ENCODE peak calls at places on chromosome 11, in eight cellular contexts. Y, U, A, F, N, I, E and Z are unnamed samples.
A peak's percentile ranks its signal among the peaks of the same experiment; 100 is the strongest.

GRCh38 chr11:926341-926916 is 759 bp downstream of the AP2A2 start:
- DNase-seq in Y (no peak), U (no peak), A (peak; percentile 35), F (peak; percentile 69), N (no peak), I (no peak), E (no peak), Z (no peak)

GRCh38 chr11:126433989-126434949 is 78.8 kb downstream of the ST3GAL4 start:
- DNase-seq in Y (no peak), U (no peak), A (no peak), F (no peak), N (no peak), I (no peak), E (no peak), Z (no peak)

GRCh38 chr11:118002541-118003019 is 16.4 kb downstream of the IL10RA start:
- DNase-seq in Y (peak; percentile 67), U (no peak), A (no peak), F (no peak), N (peak; percentile 85), I (no peak), E (no peak), Z (peak; percentile 66)

GRCh38 chr11:2779981-2780849 is 80.4 kb upstream of the KCNQ1OT1 start:
- DNase-seq in Y (no peak), U (no peak), A (no peak), F (no peak), N (peak; percentile 31), I (no peak), E (no peak), Z (peak; percentile 13)

GRCh38 chr11:33868646-33869461 is 23.0 kb downstream of the LMO2 start:
- DNase-seq in Y (no peak), U (no peak), A (peak; percentile 33), F (no peak), N (no peak), I (no peak), E (no peak), Z (no peak)

GRCh38 chr11:17208257-17208999 is 642 bp upstream of the PIK3C2A start:
- DNase-seq in Y (peak; percentile 68), U (no peak), A (peak; percentile 92), F (peak; percentile 74), N (peak; percentile 67), I (peak; percentile 64), E (no peak), Z (peak; percentile 52)

GRCh38 chr11:63553759-63554158 is 9.4 kb downstream of the PLAAT2 start:
- DNase-seq in Y (peak; percentile 73), U (peak; percentile 70), A (no peak), F (no peak), N (peak; percentile 83), I (no peak), E (no peak), Z (peak; percentile 57)

GRCh38 chr11:75333807-75334140 is 17.7 kb downstream of the ARRB1 start:
- DNase-seq in Y (no peak), U (no peak), A (no peak), F (no peak), N (no peak), I (no peak), E (no peak), Z (no peak)

GRCh38 chr11:17473071-17473744 is 3.4 kb downstream of the ABCC8 start:
- DNase-seq in Y (no peak), U (no peak), A (peak; percentile 53), F (peak; percentile 52), N (no peak), I (peak; percentile 38), E (no peak), Z (no peak)

GRCh38 chr11:128299132-128299726 is 288.1 kb downstream of the ETS1 start:
- DNase-seq in Y (no peak), U (no peak), A (no peak), F (no peak), N (no peak), I (no peak), E (no peak), Z (no peak)

GRCh38 chr11:126510621-126511370 is 155.3 kb downstream of the ST3GAL4 start:
- DNase-seq in Y (no peak), U (no peak), A (no peak), F (no peak), N (no peak), I (no peak), E (no peak), Z (no peak)

GRCh38 chr11:121435132-121435531 is 17.0 kb upstream of the SORL1 start:
- DNase-seq in Y (no peak), U (no peak), A (no peak), F (no peak), N (no peak), I (no peak), E (no peak), Z (no peak)

GRCh38 chr11:117026593-117027330 is 71.5 kb downstream of the SIK3 start:
- DNase-seq in Y (no peak), U (no peak), A (peak; percentile 57), F (peak; percentile 31), N (no peak), I (no peak), E (no peak), Z (no peak)

GRCh38 chr11:124919836-124920755 is 1.0 kb downstream of the HEPN1 start:
- DNase-seq in Y (no peak), U (no peak), A (no peak), F (no peak), N (no peak), I (peak; percentile 74), E (no peak), Z (no peak)

GRCh38 chr11:78079232-78080083 is at the start of gene NDUFC2:
- DNase-seq in Y (peak; percentile 75), U (peak; percentile 61), A (peak; percentile 79), F (peak; percentile 66), N (peak; percentile 80), I (no peak), E (peak; percentile 28), Z (peak; percentile 77)

GRCh38 chr11:29124436-29124835 is 892.4 kb downstream of the KCNA4 start:
- DNase-seq in Y (no peak), U (no peak), A (no peak), F (no peak), N (no peak), I (no peak), E (no peak), Z (no peak)

GRCh38 chr11:130000552-130001176 is 2.0 kb downstream of the PRDM10 start:
- DNase-seq in Y (no peak), U (no peak), A (no peak), F (no peak), N (no peak), I (no peak), E (no peak), Z (no peak)